ENCODE peak calls at places on chromosomes 16 and 17, in five cellular contexts. U, F, Q, O and Z are unnamed samples.

GRCh38 chr17:40518401-40519088 is 17.1 kb upstream of the TNS4 start:
- DNase-seq in U (no peak), F (no peak), Q (no peak), O (no peak), Z (peak; percentile 61)

GRCh38 chr16:49469930-49470451 is 96.4 kb downstream of the C16orf78 start:
- DNase-seq in U (no peak), F (no peak), Q (no peak), O (peak; percentile 35), Z (no peak)

GRCh38 chr17:66865151-66865550 is 30.2 kb downstream of the CACNG5 start:
- DNase-seq in U (no peak), F (no peak), Q (no peak), O (no peak), Z (no peak)

GRCh38 chr16:12739738-12740137 is 63.9 kb downstream of the CPPED1 start:
- DNase-seq in U (no peak), F (no peak), Q (no peak), O (no peak), Z (no peak)

GRCh38 chr16:58426095-58426494 is 33.8 kb downstream of the GINS3 start:
- DNase-seq in U (no peak), F (no peak), Q (no peak), O (no peak), Z (peak; percentile 16)

GRCh38 chr17:80832266-80832676 is 159.4 kb upstream of the CHMP6 start:
- DNase-seq in U (peak; percentile 68), F (no peak), Q (peak; percentile 42), O (peak; percentile 45), Z (peak; percentile 33)

GRCh38 chr16:57998484-57998883 is 2.0 kb downstream of the ZNF319 start:
- DNase-seq in U (peak; percentile 71), F (peak; percentile 21), Q (no peak), O (no peak), Z (peak; percentile 57)

GRCh38 chr16:84699147-84699711 is 571 bp upstream of the USP10 start:
- DNase-seq in U (no peak), F (peak; percentile 2), Q (no peak), O (peak; percentile 56), Z (peak; percentile 17)

GRCh38 chr17:33277436-33278100 is 15.5 kb downstream of the ASIC2 start:
- DNase-seq in U (no peak), F (no peak), Q (peak; percentile 72), O (no peak), Z (no peak)

GRCh38 chr17:42266918-42267766 is 9.0 kb downstream of the STAT5B start:
- DNase-seq in U (no peak), F (peak; percentile 37), Q (no peak), O (no peak), Z (no peak)

GRCh38 chr16:51762081-51762995 is 611.3 kb upstream of the SALL1 start:
- DNase-seq in U (peak; percentile 91), F (no peak), Q (peak; percentile 93), O (peak; percentile 98), Z (peak; percentile 61)

GRCh38 chr17:65723356-65723928 is 162.0 kb upstream of the AXIN2 start:
- DNase-seq in U (no peak), F (no peak), Q (no peak), O (no peak), Z (no peak)

GRCh38 chr17:50447870-50448573 is 20.7 kb downstream of the CHAD start:
- DNase-seq in U (no peak), F (no peak), Q (no peak), O (no peak), Z (peak; percentile 65)

GRCh38 chr16:11636172-11636721 is 32.0 kb upstream of the SNN start:
- DNase-seq in U (no peak), F (no peak), Q (peak; percentile 70), O (no peak), Z (peak; percentile 57)

GRCh38 chr17:57051886-57052342 is 33.1 kb upstream of the AKAP1 start:
- DNase-seq in U (no peak), F (no peak), Q (peak; percentile 35), O (no peak), Z (no peak)

GRCh38 chr17:46106966-46107644 is 86.1 kb downstream of the KANSL1 start:
- DNase-seq in U (no peak), F (no peak), Q (peak; percentile 21), O (no peak), Z (no peak)

GRCh38 chr17:27493088-27493487 is 36.8 kb downstream of the KSR1 start:
- DNase-seq in U (no peak), F (no peak), Q (no peak), O (no peak), Z (no peak)

GRCh38 chr17:57783338-57783742 is 38.2 kb upstream of the CCDC182 start:
- DNase-seq in U (peak; percentile 87), F (peak; percentile 74), Q (peak; percentile 93), O (peak; percentile 90), Z (peak; percentile 62)

GRCh38 chr17:1467898-1468492 is 12.0 kb upstream of the CRK start:
- DNase-seq in U (peak; percentile 91), F (no peak), Q (peak; percentile 40), O (no peak), Z (no peak)

GRCh38 chr17:58403312-58403711 is 14.0 kb downstream of the RNF43 start:
- DNase-seq in U (no peak), F (no peak), Q (peak; percentile 49), O (no peak), Z (no peak)

GRCh38 chr16:68369168-68369567 is 58.3 kb downstream of the PRMT7 start:
- DNase-seq in U (peak; percentile 42), F (no peak), Q (no peak), O (no peak), Z (no peak)

GRCh38 chr17:19398301-19399181 is 11.6 kb upstream of the MFAP4 start:
- DNase-seq in U (peak; percentile 91), F (no peak), Q (no peak), O (no peak), Z (peak; percentile 85)

GRCh38 chr17:17349724-17350106 is 46.5 kb downstream of the NT5M start:
- DNase-seq in U (no peak), F (no peak), Q (no peak), O (no peak), Z (no peak)

GRCh38 chr16:57536306-57537193 is at the start of gene CCDC102A:
- DNase-seq in U (peak; percentile 87), F (no peak), Q (peak; percentile 87), O (peak; percentile 78), Z (no peak)

GRCh38 chr16:50593410-50594139 is 45.4 kb downstream of the NKD1 start:
- DNase-seq in U (no peak), F (no peak), Q (peak; percentile 86), O (no peak), Z (no peak)

GRCh38 chr17:14508156-14508555 is 207.3 kb downstream of the HS3ST3B1 start:
- DNase-seq in U (no peak), F (no peak), Q (no peak), O (no peak), Z (no peak)

GRCh38 chr17:6503641-6504195 is 52.6 kb downstream of the PITPNM3 start:
- DNase-seq in U (no peak), F (no peak), Q (no peak), O (no peak), Z (no peak)

GRCh38 chr16:35148748-35149147 is 1689.3 kb downstream of the TP53TG3F start:
- DNase-seq in U (no peak), F (no peak), Q (no peak), O (no peak), Z (no peak)

GRCh38 chr16:35147556-35148504 is 1688.4 kb downstream of the TP53TG3F start:
- DNase-seq in U (no peak), F (no peak), Q (no peak), O (no peak), Z (no peak)

GRCh38 chr16:35146723-35147458 is 1687.5 kb downstream of the TP53TG3F start:
- DNase-seq in U (peak; percentile 47), F (no peak), Q (no peak), O (peak; percentile 35), Z (no peak)

GRCh38 chr16:35144212-35144932 is 1685.0 kb downstream of the TP53TG3F start:
- DNase-seq in U (no peak), F (no peak), Q (no peak), O (peak; percentile 16), Z (no peak)

GRCh38 chr16:35146031-35146710 is 1686.8 kb downstream of the TP53TG3F start:
- DNase-seq in U (peak; percentile 56), F (no peak), Q (no peak), O (no peak), Z (no peak)
- H3K9me3 ChIP-seq in U (peaks cover 3% of the 10 kb centered on the region), F (peaks cover 86% of the 10 kb centered on the region), Q (peaks cover 6% of the 10 kb centered on the region), O (no peaks in the 10 kb centered on the region), Z (no peaks in the 10 kb centered on the region)

GRCh38 chr17:34654276-34654675 is 74.9 kb downstream of the TMEM132E start:
- DNase-seq in U (peak; percentile 7), F (no peak), Q (no peak), O (no peak), Z (no peak)

GRCh38 chr17:34650361-34650760 is 71.0 kb downstream of the TMEM132E start:
- DNase-seq in U (no peak), F (no peak), Q (no peak), O (no peak), Z (no peak)

GRCh38 chr17:34651267-34651955 is 72.0 kb downstream of the TMEM132E start:
- DNase-seq in U (peak; percentile 43), F (no peak), Q (no peak), O (no peak), Z (no peak)

GRCh38 chr17:34654871-34655270 is 75.5 kb downstream of the TMEM132E start:
- DNase-seq in U (peak; percentile 2), F (no peak), Q (no peak), O (no peak), Z (no peak)

DNA sequence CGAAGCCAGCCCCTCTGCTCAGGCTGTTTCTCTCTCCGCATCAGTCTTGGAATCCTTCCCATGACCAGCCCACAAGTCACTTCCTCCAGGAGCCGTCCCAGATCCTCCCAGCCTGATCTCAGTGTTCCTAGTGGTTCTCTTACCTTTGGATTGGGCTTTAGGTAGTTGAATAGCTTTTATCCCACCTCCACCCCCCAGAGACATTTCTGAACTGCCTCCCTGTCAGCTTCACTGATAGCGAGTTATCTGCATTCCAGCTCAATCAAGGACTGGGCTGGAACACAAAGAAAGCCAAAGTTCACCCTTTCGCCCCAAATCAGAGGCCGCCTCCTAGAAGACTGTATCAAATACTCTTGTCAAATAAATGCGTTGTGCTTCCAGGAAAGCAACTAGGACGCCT is 72.6 kb downstream of the TMEM132E start:
- DNase-seq in U (peak; percentile 28), F (no peak), Q (no peak), O (no peak), Z (no peak)
- H3K4me3 ChIP-seq in U (no peak overlapping the region), F (no peak overlapping the region), Q (no peak overlapping the region), O (no peak overlapping the region), Z (no peak overlapping the region)

GRCh38 chr17:63535640-63536039 is 12.5 kb downstream of the KCNH6 start:
- DNase-seq in U (peak; percentile 53), F (no peak), Q (no peak), O (peak; percentile 51), Z (no peak)

GRCh38 chr17:63537991-63538692 is 12.1 kb upstream of the DCAF7 start:
- DNase-seq in U (no peak), F (no peak), Q (peak; percentile 9), O (peak; percentile 62), Z (no peak)

GRCh38 chr17:63538693-63539595 is 11.3 kb upstream of the DCAF7 start:
- DNase-seq in U (no peak), F (no peak), Q (no peak), O (no peak), Z (no peak)

GRCh38 chr17:63534816-63535455 is 11.8 kb downstream of the KCNH6 start:
- DNase-seq in U (peak; percentile 32), F (no peak), Q (no peak), O (peak; percentile 49), Z (no peak)

GRCh38 chr17:63537001-63537400 is 13.3 kb upstream of the DCAF7 start:
- DNase-seq in U (no peak), F (no peak), Q (no peak), O (no peak), Z (no peak)
- H3K9me3 ChIP-seq in U (no peaks in the 10 kb centered on the region), F (no peaks in the 10 kb centered on the region), Q (no peaks in the 10 kb centered on the region), O (no peaks in the 10 kb centered on the region), Z (no peaks in the 10 kb centered on the region)

GRCh38 chr17:81998719-81999438 is 21.4 kb downstream of the ASPSCR1 start:
- DNase-seq in U (no peak), F (no peak), Q (no peak), O (no peak), Z (no peak)
- H3K4me3 ChIP-seq in U (no peak overlapping the region), F (no peak overlapping the region), Q (no peak overlapping the region), O (no peak overlapping the region), Z (no peak overlapping the region)